ENCODE peak calls at places on chromosomes 5 and 9, in six cellular contexts. V is naive thymus-derived CD8-positive, alpha-beta T cell; U is psoas muscle; W is D341Med; F is aorta; I is stimulated activated naive CD4-positive, alpha-beta T cell. G is an unnamed sample.

GRCh38 chr9:128421474-128422010 is 885 bp downstream of the CERCAM start:
- DNase-seq in V (no peak), U (peak; percentile 64), W (no peak), F (no peak), I (no peak), G (no peak)

GRCh38 chr9:136200424-136200823 is 4.5 kb downstream of the LHX3 start:
- DNase-seq in V (no peak), U (no peak), W (no peak), F (no peak), I (no peak), G (no peak)

GRCh38 chr5:1685076-1685475 is 114.6 kb downstream of the MRPL36 start:
- DNase-seq in V (no peak), U (no peak), W (no peak), F (no peak), I (no peak), G (no peak)

GRCh38 chr9:21770877-21771560 is 31.4 kb upstream of the MTAP start:
- DNase-seq in V (no peak), U (no peak), W (no peak), F (no peak), I (no peak), G (no peak)

GRCh38 chr5:148386041-148386440 is 2.3 kb downstream of the FBXO38 start:
- DNase-seq in V (no peak), U (no peak), W (no peak), F (no peak), I (no peak), G (no peak)

GRCh38 chr5:41835625-41836024 is 34.6 kb downstream of the OXCT1 start:
- DNase-seq in V (no peak), U (peak; percentile 67), W (no peak), F (peak; percentile 75), I (no peak), G (peak; percentile 71)

GRCh38 chr9:105722099-105722498 is 27.8 kb downstream of the TMEM38B start:
- DNase-seq in V (no peak), U (no peak), W (no peak), F (no peak), I (no peak), G (no peak)

GRCh38 chr9:125378778-125379177 is 117.2 kb downstream of the GAPVD1 start:
- DNase-seq in V (no peak), U (no peak), W (no peak), F (no peak), I (no peak), G (no peak)

GRCh38 chr9:21549251-21549765 is 67.2 kb upstream of the IFNE start:
- DNase-seq in V (no peak), U (no peak), W (no peak), F (no peak), I (no peak), G (no peak)

GRCh38 chr9:22008662-22009562 is at the start of gene CDKN2B:
- DNase-seq in V (peak; percentile 48), U (peak; percentile 98), W (peak; percentile 97), F (peak; percentile 99), I (no peak), G (peak; percentile 95)

GRCh38 chr5:130875673-130876072 is 289.4 kb downstream of the HINT1 start:
- DNase-seq in V (no peak), U (no peak), W (no peak), F (no peak), I (no peak), G (no peak)

GRCh38 chr5:79287380-79287779 is 51.4 kb downstream of the JMY start:
- DNase-seq in V (no peak), U (no peak), W (no peak), F (no peak), I (no peak), G (no peak)